ENCODE peak calls at places on chromosomes 6 and 20, in nine cellular contexts. V is left kidney, G is HEK293T, Y is adrenal gland, F is NCI-H2081, Q is hippocampal formation, X is T-helper 17 cell, O is AG08396, T is AG04450. A is an unnamed sample.
A peak's percentile ranks its signal among the peaks of the same experiment; 100 is the strongest.

GRCh38 chr20:49616154-49617007 is 48.4 kb upstream of the PTGIS start:
- DNase-seq in V (no peak), G (no peak), Y (no peak), F (no peak), Q (no peak), X (no peak), O (no peak), T (no peak), A (no peak)

GRCh38 chr6:128993161-128993560 is 110.2 kb downstream of the LAMA2 start:
- DNase-seq in V (no peak), G (no peak), Y (no peak), F (no peak), Q (no peak), X (no peak), O (no peak), T (no peak), A (no peak)

GRCh38 chr6:24931752-24932691 is 3.7 kb downstream of the RIPOR2 start:
- DNase-seq in V (no peak), G (no peak), Y (no peak), F (no peak), Q (no peak), X (no peak), O (no peak), T (no peak), A (no peak)

GRCh38 chr6:40930555-40930954 is 108.5 kb downstream of the UNC5CL start:
- DNase-seq in V (no peak), G (no peak), Y (no peak), F (no peak), Q (no peak), X (no peak), O (no peak), T (no peak), A (no peak)

GRCh38 chr20:1806456-1806855 is 88.8 kb upstream of the SIRPA start:
- DNase-seq in V (peak; percentile 31), G (no peak), Y (no peak), F (no peak), Q (no peak), X (no peak), O (no peak), T (no peak), A (no peak)

GRCh38 chr6:5011346-5011745 is 7.5 kb upstream of the RPP40 start:
- DNase-seq in V (no peak), G (no peak), Y (no peak), F (no peak), Q (no peak), X (no peak), O (no peak), T (no peak), A (no peak)

GRCh38 chr20:40811004-40811403 is 122.0 kb upstream of the MAFB start:
- DNase-seq in V (no peak), G (no peak), Y (no peak), F (no peak), Q (no peak), X (no peak), O (no peak), T (no peak), A (no peak)

GRCh38 chr20:6566821-6567220 is 200.7 kb upstream of the BMP2 start:
- DNase-seq in V (no peak), G (no peak), Y (no peak), F (no peak), Q (no peak), X (no peak), O (peak; percentile 44), T (peak; percentile 78), A (no peak)

GRCh38 chr20:38304845-38305447 is 990 bp downstream of the BPI start:
- DNase-seq in V (peak; percentile 22), G (peak; percentile 65), Y (peak; percentile 38), F (no peak), Q (no peak), X (no peak), O (peak; percentile 66), T (no peak), A (no peak)

GRCh38 chr6:128478230-128479047 is 42.0 kb downstream of the PTPRK start:
- DNase-seq in V (no peak), G (no peak), Y (no peak), F (no peak), Q (no peak), X (no peak), O (no peak), T (no peak), A (no peak)

GRCh38 chr6:33124525-33124901 is 48.7 kb downstream of the HLA-DPB1 start:
- DNase-seq in V (no peak), G (no peak), Y (no peak), F (no peak), Q (no peak), X (no peak), O (no peak), T (no peak), A (no peak)